ENCODE peak calls at places on chromosomes 2 and 18, in four cellular contexts. F, L, V and K are unnamed samples.

GRCh38 chr2:72210470-72210869 is 62.8 kb upstream of the CYP26B1 start:
- DNase-seq in F (no peak), L (no peak), V (no peak), K (no peak)

GRCh38 chr2:181570833-181571661 is 85.9 kb downstream of the CERKL start:
- DNase-seq in F (no peak), L (no peak), V (no peak), K (no peak)

GRCh38 chr2:104861295-104862060 is 7.6 kb downstream of the POU3F3 start:
- DNase-seq in F (no peak), L (no peak), V (no peak), K (no peak)

GRCh38 chr2:96505231-96505889 is at the start of gene NEURL3:
- DNase-seq in F (no peak), L (no peak), V (no peak), K (peak; percentile 63)

GRCh38 chr2:65382776-65383357 is 49.5 kb downstream of the SPRED2 start:
- DNase-seq in F (peak; percentile 76), L (peak; percentile 85), V (no peak), K (peak; percentile 93)

GRCh38 chr2:237472909-237473308 is 14.1 kb upstream of the MLPH start:
- DNase-seq in F (no peak), L (no peak), V (no peak), K (no peak)

GRCh38 chr2:138787053-138787666 is 7.0 kb upstream of the NXPH2 start:
- DNase-seq in F (no peak), L (no peak), V (peak; percentile 18), K (no peak)

GRCh38 chr2:227123697-227124096 is 40.3 kb downstream of the COL4A4 start:
- DNase-seq in F (no peak), L (no peak), V (no peak), K (no peak)

GRCh38 chr18:13579874-13580273 is 146.5 kb downstream of the FAM210A start:
- DNase-seq in F (no peak), L (no peak), V (no peak), K (peak; percentile 59)

GRCh38 chr18:23798249-23798648 is 109.0 kb downstream of the LAMA3 start:
- DNase-seq in F (no peak), L (no peak), V (no peak), K (no peak)

GRCh38 chr18:76756491-76757288 is 65.7 kb upstream of the ZNF236 start:
- DNase-seq in F (peak; percentile 50), L (peak; percentile 93), V (no peak), K (peak; percentile 39)

GRCh38 chr2:133844214-133844892 is 276.1 kb upstream of the NCKAP5 start:
- DNase-seq in F (peak; percentile 53), L (peak; percentile 76), V (peak; percentile 41), K (peak; percentile 44)

DNA sequence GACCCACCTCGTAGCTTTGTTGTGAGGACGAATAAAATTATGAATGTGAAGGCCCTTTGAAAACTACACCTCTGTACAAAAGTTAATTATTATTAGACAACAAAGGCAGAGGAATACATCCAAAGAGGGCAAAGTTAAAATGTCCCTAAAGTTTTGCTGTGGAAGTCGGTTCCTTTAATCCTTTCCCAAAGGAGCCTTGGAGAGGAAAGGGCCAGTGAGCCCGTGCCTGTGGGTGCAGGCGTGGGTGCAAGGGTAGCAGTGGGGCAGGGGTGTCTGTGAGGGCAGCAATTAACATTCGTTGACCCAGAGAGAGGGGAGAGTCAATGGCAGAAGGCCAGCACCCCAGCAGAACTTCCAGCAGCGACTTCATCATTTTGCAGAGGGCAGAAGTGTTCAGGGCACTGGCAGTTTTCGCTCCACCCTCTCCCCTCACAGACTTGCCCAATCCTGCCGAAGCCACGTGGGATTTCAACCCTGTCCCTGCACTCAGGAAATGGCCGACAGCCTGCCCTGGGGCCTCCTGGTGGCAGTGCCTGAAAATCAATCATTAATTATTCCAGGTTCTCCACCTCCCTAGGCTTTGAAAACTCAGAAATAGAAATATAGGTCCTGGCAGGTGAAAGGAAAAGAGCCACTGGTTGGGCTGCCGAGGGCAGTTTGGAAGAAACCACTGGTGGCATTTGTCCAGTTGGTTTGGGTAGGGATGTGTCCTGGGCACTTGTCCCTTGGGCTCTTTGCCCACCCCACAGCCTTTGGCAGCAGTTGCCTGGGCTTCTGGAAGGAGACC is 4.2 kb upstream of the PAX8 start:
- DNase-seq in F (peak; percentile 55), L (no peak), V (no peak), K (no peak)
- TF ChIP-seq CTCF in F (peak; percentile 23), L (no peak), V (no peak), K (no peak)

GRCh38 chr18:11980555-11981382 is 538 bp upstream of the IMPA2 start:
- DNase-seq in F (peak; percentile 97), L (peak; percentile 100), V (peak; percentile 82), K (peak; percentile 100)
- TF ChIP-seq CTCF in F (no peak), L (no peak), V (no peak), K (no peak)

DNA sequence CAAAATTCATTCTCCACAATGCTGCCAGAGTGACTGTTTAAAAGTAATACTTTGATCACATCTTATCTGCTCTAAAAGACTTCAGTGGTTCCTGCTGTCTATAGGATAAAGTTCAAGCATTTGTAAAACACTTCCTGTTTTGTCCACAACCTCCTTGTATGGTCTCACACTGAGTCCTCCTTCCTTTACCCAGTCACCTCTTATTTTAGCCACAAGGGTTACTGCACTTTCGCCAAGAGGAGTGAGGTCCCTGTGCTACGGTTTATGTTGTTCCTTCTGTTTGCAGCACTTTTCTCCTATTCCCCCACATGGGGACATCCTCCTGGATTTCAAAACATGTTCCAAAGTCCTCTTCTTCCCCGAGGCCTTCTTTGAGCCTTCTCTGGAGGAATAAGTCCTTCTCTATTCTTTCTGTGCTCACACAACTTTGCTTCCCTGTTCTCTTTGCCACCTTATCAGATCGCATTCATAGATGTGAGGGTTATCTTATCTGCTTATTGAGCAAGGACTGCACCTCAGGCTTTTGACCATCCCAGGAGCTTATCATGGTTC is 112.2 kb upstream of the NABP1 start:
- DNase-seq in F (no peak), L (no peak), V (no peak), K (no peak)
- TF ChIP-seq CTCF in F (no peak), L (no peak), V (no peak), K (no peak)

GRCh38 chr2:204625135-204625534 is 79.9 kb downstream of the PARD3B start:
- DNase-seq in F (no peak), L (no peak), V (no peak), K (no peak)
- TF ChIP-seq CTCF in F (no peak), L (no peak), V (peak; percentile 34), K (no peak)

GRCh38 chr18:74329688-74330205 is 14.1 kb downstream of the C18orf63 start:
- DNase-seq in F (no peak), L (no peak), V (no peak), K (no peak)

GRCh38 chr18:74334242-74334893 is 18.7 kb downstream of the C18orf63 start:
- DNase-seq in F (no peak), L (no peak), V (no peak), K (no peak)

GRCh38 chr18:74333091-74333490 is 17.5 kb downstream of the C18orf63 start:
- DNase-seq in F (no peak), L (no peak), V (no peak), K (no peak)

GRCh38 chr18:74328196-74328595 is 12.6 kb downstream of the C18orf63 start:
- DNase-seq in F (no peak), L (no peak), V (no peak), K (no peak)

GRCh38 chr18:74331404-74331803 is 15.8 kb downstream of the C18orf63 start:
- DNase-seq in F (no peak), L (no peak), V (no peak), K (no peak)
- TF ChIP-seq CTCF in F (no peak), L (no peak), V (peak; percentile 76), K (no peak)

GRCh38 chr2:229401126-229401865 is 130.2 kb upstream of the PID1 start:
- DNase-seq in F (no peak), L (no peak), V (no peak), K (no peak)
- TF ChIP-seq CTCF in F (no peak), L (no peak), V (no peak), K (no peak)

DNA sequence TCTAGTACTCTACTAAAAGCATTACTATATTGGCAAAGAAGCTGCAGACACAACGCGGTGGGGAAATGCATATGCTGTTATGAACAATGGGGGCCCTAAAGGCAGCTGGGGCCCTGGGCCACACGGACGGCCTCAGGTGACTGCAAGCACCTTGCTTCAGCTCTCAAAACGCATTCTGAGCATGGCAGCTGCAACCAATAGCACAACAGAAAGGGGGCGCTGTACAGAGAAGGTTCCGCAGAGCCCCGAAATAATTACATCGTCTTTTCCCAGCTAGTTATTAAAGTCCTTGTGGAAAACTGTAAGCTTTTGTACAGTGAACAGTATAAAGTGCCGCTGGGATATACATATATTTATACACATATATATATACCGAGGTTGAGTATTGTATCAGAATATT is 45.3 kb upstream of the PXDN start:
- DNase-seq in F (no peak), L (no peak), V (no peak), K (no peak)
- TF ChIP-seq CTCF in F (no peak), L (no peak), V (no peak), K (no peak)

DNA sequence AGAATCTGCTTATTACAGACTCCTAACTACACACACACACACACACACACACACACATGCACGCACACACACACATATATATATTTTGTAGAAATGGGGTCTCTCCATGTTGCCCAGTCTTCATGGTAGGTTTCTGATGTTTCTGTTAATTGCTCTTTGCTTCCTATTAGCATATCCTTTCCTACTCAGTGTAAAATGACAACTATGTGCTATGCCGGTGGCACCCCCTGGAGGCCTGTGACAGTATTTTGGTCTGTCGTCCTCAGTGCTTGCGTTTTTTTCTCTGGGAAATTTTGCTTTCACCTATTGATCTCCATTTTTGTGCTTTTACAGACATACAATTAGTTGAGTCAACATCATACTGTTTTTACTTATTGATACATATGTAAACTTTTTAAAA is 322.1 kb downstream of the LRRTM1 start:
- DNase-seq in F (no peak), L (no peak), V (no peak), K (no peak)
- TF ChIP-seq CTCF in F (no peak), L (no peak), V (peak; percentile 65), K (no peak)